ENCODE peak calls at places on chromosome 12, in six cellular contexts. D, J, Y, B, O and K are unnamed samples.

GRCh38 chr12:108257610-108258106 is 81.5 kb downstream of the CMKLR1 start:
- DNase-seq in D (no peak), J (no peak), Y (no peak), B (no peak), O (no peak), K (no peak)

GRCh38 chr12:52391618-52392002 is 6.2 kb upstream of the KRT84 start:
- DNase-seq in D (peak; percentile 16), J (no peak), Y (no peak), B (no peak), O (no peak), K (no peak)

GRCh38 chr12:52335598-52336262 is 14.5 kb upstream of the KRT83 start:
- DNase-seq in D (no peak), J (no peak), Y (no peak), B (no peak), O (no peak), K (peak; percentile 76)

GRCh38 chr12:6861391-6861790 is 5.9 kb upstream of the TPI1 start:
- DNase-seq in D (no peak), J (no peak), Y (no peak), B (no peak), O (no peak), K (no peak)

GRCh38 chr12:108035372-108035771 is 93.7 kb upstream of the WSCD2 start:
- DNase-seq in D (no peak), J (no peak), Y (no peak), B (no peak), O (no peak), K (no peak)

GRCh38 chr12:46214668-46215429 is 54.0 kb downstream of the SLC38A1 start:
- DNase-seq in D (no peak), J (no peak), Y (no peak), B (no peak), O (peak; percentile 65), K (no peak)

GRCh38 chr12:53717319-53717718 is 9.9 kb downstream of the CALCOCO1 start:
- DNase-seq in D (no peak), J (no peak), Y (no peak), B (no peak), O (no peak), K (no peak)

GRCh38 chr12:95336387-95337067 is 118.9 kb downstream of the VEZT start:
- DNase-seq in D (peak; percentile 89), J (peak; percentile 74), Y (peak; percentile 70), B (peak; percentile 71), O (no peak), K (no peak)

GRCh38 chr12:94601972-94602517 is 48.3 kb downstream of the TMCC3 start:
- DNase-seq in D (no peak), J (no peak), Y (no peak), B (no peak), O (no peak), K (no peak)

GRCh38 chr12:76346798-76347420 is 1.3 kb downstream of the BBS10 start:
- DNase-seq in D (peak; percentile 81), J (no peak), Y (no peak), B (no peak), O (no peak), K (peak; percentile 48)

GRCh38 chr12:53722450-53723041 is 4.7 kb downstream of the CALCOCO1 start:
- DNase-seq in D (no peak), J (no peak), Y (peak; percentile 20), B (no peak), O (no peak), K (no peak)

GRCh38 chr12:102513739-102514138 is 33.4 kb upstream of the IGF1 start:
- DNase-seq in D (no peak), J (no peak), Y (no peak), B (no peak), O (no peak), K (no peak)

GRCh38 chr12:49301759-49302158 is 6.8 kb downstream of the PRPH start:
- DNase-seq in D (no peak), J (no peak), Y (no peak), B (no peak), O (no peak), K (no peak)

GRCh38 chr12:55470088-55470830 is at the start of gene OR6C70:
- DNase-seq in D (no peak), J (no peak), Y (no peak), B (no peak), O (no peak), K (no peak)

GRCh38 chr12:128250091-128250490 is 16.9 kb upstream of the TMEM132C start:
- DNase-seq in D (no peak), J (no peak), Y (no peak), B (no peak), O (no peak), K (no peak)

GRCh38 chr12:25957898-25958253 is 606 bp upstream of the RASSF8 start:
- DNase-seq in D (peak; percentile 96), J (no peak), Y (peak; percentile 16), B (peak; percentile 33), O (no peak), K (peak; percentile 29)

GRCh38 chr12:131828671-131829350 is 618 bp downstream of the MMP17 start:
- DNase-seq in D (peak; percentile 21), J (no peak), Y (no peak), B (no peak), O (no peak), K (no peak)

GRCh38 chr12:89645434-89645833 is 63.2 kb downstream of the ATP2B1 start:
- DNase-seq in D (no peak), J (no peak), Y (no peak), B (no peak), O (no peak), K (no peak)

GRCh38 chr12:28172434-28173030 is 17.7 kb upstream of the CCDC91 start:
- DNase-seq in D (peak; percentile 81), J (no peak), Y (peak; percentile 21), B (no peak), O (no peak), K (peak; percentile 47)

GRCh38 chr12:9910716-9911421 is 21.3 kb downstream of the CLEC2A start:
- DNase-seq in D (peak; percentile 6), J (no peak), Y (no peak), B (no peak), O (no peak), K (no peak)

GRCh38 chr12:107405436-107405835 is 280.2 kb upstream of the PWP1 start:
- DNase-seq in D (no peak), J (no peak), Y (no peak), B (no peak), O (no peak), K (no peak)

GRCh38 chr12:95182868-95183415 is 34.3 kb downstream of the FGD6 start:
- DNase-seq in D (peak; percentile 93), J (no peak), Y (no peak), B (no peak), O (no peak), K (peak; percentile 65)